ENCODE peak calls at places on chromosomes 6 and 20, in five cellular contexts. One of them, this sample, is unnamed.

GRCh38 chr6:131029661-131030297 is 33.3 kb downstream of the EPB41L2 start:
- DNase-seq in HEK293T: no peak
- DNase-seq in heart left ventricle: peak; percentile 52
- DNase-seq in IMR-90: peak; percentile 65
- DNase-seq in ELR: peak; percentile 64
- DNase-seq in this sample: no peak

GRCh38 chr6:71478834-71479541 is 190.4 kb downstream of the OGFRL1 start:
- DNase-seq in ELR: peak; percentile 97
- DNase-seq in heart left ventricle: no peak
- DNase-seq in IMR-90: peak; percentile 94
- DNase-seq in HEK293T: no peak
- DNase-seq in this sample: peak; percentile 85

GRCh38 chr20:33091693-33092092 is 12.2 kb downstream of the BPIFB4 start:
- DNase-seq in heart left ventricle: no peak
- DNase-seq in HEK293T: no peak
- DNase-seq in ELR: no peak
- DNase-seq in IMR-90: no peak
- DNase-seq in this sample: no peak

GRCh38 chr20:47951521-47951951 is 166.3 kb upstream of the SULF2 start:
- DNase-seq in HEK293T: no peak
- DNase-seq in heart left ventricle: no peak
- DNase-seq in ELR: peak; percentile 14
- DNase-seq in IMR-90: peak; percentile 17
- DNase-seq in this sample: peak; percentile 54

GRCh38 chr6:38594008-38594665 is 45.6 kb downstream of the BTBD9 start:
- DNase-seq in HEK293T: no peak
- DNase-seq in IMR-90: no peak
- DNase-seq in ELR: no peak
- DNase-seq in heart left ventricle: no peak
- DNase-seq in this sample: no peak

GRCh38 chr6:45650527-45651135 is 272.9 kb upstream of the SUPT3H start:
- DNase-seq in heart left ventricle: no peak
- DNase-seq in IMR-90: peak; percentile 94
- DNase-seq in ELR: peak; percentile 99
- DNase-seq in HEK293T: no peak
- DNase-seq in this sample: peak; percentile 87

GRCh38 chr20:7410150-7410549 is 530.1 kb downstream of the HAO1 start:
- DNase-seq in ELR: no peak
- DNase-seq in IMR-90: no peak
- DNase-seq in heart left ventricle: no peak
- DNase-seq in HEK293T: no peak
- DNase-seq in this sample: peak; percentile 86

GRCh38 chr6:105740946-105741605 is 338.2 kb upstream of the PREP start:
- DNase-seq in heart left ventricle: peak; percentile 35
- DNase-seq in HEK293T: no peak
- DNase-seq in ELR: no peak
- DNase-seq in IMR-90: peak; percentile 31
- DNase-seq in this sample: no peak

GRCh38 chr6:71262914-71263313 is 25.7 kb upstream of the OGFRL1 start:
- DNase-seq in heart left ventricle: no peak
- DNase-seq in ELR: no peak
- DNase-seq in HEK293T: no peak
- DNase-seq in IMR-90: no peak
- DNase-seq in this sample: no peak

GRCh38 chr6:170365581-170365980 is 59.0 kb downstream of the FAM120B start:
- DNase-seq in heart left ventricle: no peak
- DNase-seq in IMR-90: no peak
- DNase-seq in ELR: no peak
- DNase-seq in HEK293T: no peak
- DNase-seq in this sample: no peak

GRCh38 chr6:16555550-16555949 is 205.7 kb downstream of the ATXN1 start:
- DNase-seq in IMR-90: no peak
- DNase-seq in HEK293T: no peak
- DNase-seq in ELR: no peak
- DNase-seq in heart left ventricle: no peak
- DNase-seq in this sample: no peak

GRCh38 chr6:9131616-9132015 is 696.3 kb upstream of the SLC35B3 start:
- DNase-seq in ELR: no peak
- DNase-seq in HEK293T: peak; percentile 11
- DNase-seq in IMR-90: peak; percentile 6
- DNase-seq in heart left ventricle: no peak
- DNase-seq in this sample: no peak

GRCh38 chr6:1525364-1526038 is 84.2 kb upstream of the FOXC1 start:
- DNase-seq in ELR: no peak
- DNase-seq in IMR-90: peak; percentile 23
- DNase-seq in HEK293T: no peak
- DNase-seq in heart left ventricle: no peak
- DNase-seq in this sample: no peak

GRCh38 chr20:63695419-63696310 is 787 bp upstream of the TNFRSF6B start:
- DNase-seq in IMR-90: no peak
- DNase-seq in ELR: no peak
- DNase-seq in HEK293T: no peak
- DNase-seq in heart left ventricle: peak; percentile 90
- DNase-seq in this sample: no peak

GRCh38 chr6:37340639-37340943 is 13.2 kb upstream of the RNF8 start:
- DNase-seq in HEK293T: no peak
- DNase-seq in heart left ventricle: no peak
- DNase-seq in ELR: peak; percentile 38
- DNase-seq in IMR-90: peak; percentile 57
- DNase-seq in this sample: no peak

GRCh38 chr6:82506526-82506925 is 142.9 kb downstream of the TPBG start:
- DNase-seq in HEK293T: no peak
- DNase-seq in IMR-90: no peak
- DNase-seq in ELR: peak; percentile 26
- DNase-seq in heart left ventricle: no peak
- DNase-seq in this sample: peak; percentile 20

GRCh38 chr20:56542489-56543020 is 9.5 kb downstream of the FAM209B start:
- DNase-seq in IMR-90: peak; percentile 3
- DNase-seq in ELR: no peak
- DNase-seq in heart left ventricle: no peak
- DNase-seq in HEK293T: no peak
- DNase-seq in this sample: no peak

GRCh38 chr6:3784885-3785744 is 33.6 kb upstream of the PXDC1 start:
- DNase-seq in IMR-90: no peak
- DNase-seq in heart left ventricle: no peak
- DNase-seq in HEK293T: no peak
- DNase-seq in ELR: no peak
- DNase-seq in this sample: no peak

GRCh38 chr6:135703621-135704020 is 147.9 kb upstream of the PDE7B start:
- DNase-seq in HEK293T: no peak
- DNase-seq in heart left ventricle: no peak
- DNase-seq in ELR: no peak
- DNase-seq in IMR-90: no peak
- DNase-seq in this sample: no peak

GRCh38 chr20:31838646-31839292 is 6.6 kb downstream of the FOXS1 start:
- DNase-seq in IMR-90: no peak
- DNase-seq in HEK293T: no peak
- DNase-seq in heart left ventricle: no peak
- DNase-seq in ELR: peak; percentile 46
- DNase-seq in this sample: no peak

GRCh38 chr6:166281104-166281503 is 27.1 kb downstream of the PRR18 start:
- DNase-seq in heart left ventricle: no peak
- DNase-seq in HEK293T: no peak
- DNase-seq in ELR: no peak
- DNase-seq in IMR-90: no peak
- DNase-seq in this sample: no peak

GRCh38 chr20:54023406-54023805 is 47.0 kb downstream of the BCAS1 start:
- DNase-seq in HEK293T: no peak
- DNase-seq in heart left ventricle: no peak
- DNase-seq in ELR: no peak
- DNase-seq in IMR-90: no peak
- DNase-seq in this sample: no peak

GRCh38 chr6:37481793-37482192 is 17.9 kb downstream of the CCDC167 start:
- DNase-seq in ELR: no peak
- DNase-seq in HEK293T: no peak
- DNase-seq in IMR-90: no peak
- DNase-seq in heart left ventricle: peak; percentile 54
- DNase-seq in this sample: no peak

GRCh38 chr6:97405818-97406409 is 122.9 kb upstream of the MMS22L start:
- DNase-seq in IMR-90: no peak
- DNase-seq in ELR: no peak
- DNase-seq in HEK293T: no peak
- DNase-seq in heart left ventricle: no peak
- DNase-seq in this sample: no peak

GRCh38 chr20:62617711-62618483 is 24.4 kb upstream of the SLCO4A1 start:
- DNase-seq in ELR: peak; percentile 74
- DNase-seq in IMR-90: no peak
- DNase-seq in HEK293T: no peak
- DNase-seq in heart left ventricle: peak; percentile 78
- DNase-seq in this sample: no peak

GRCh38 chr6:31158863-31159855 is 770 bp downstream of the TCF19 start:
- DNase-seq in heart left ventricle: no peak
- DNase-seq in IMR-90: no peak
- DNase-seq in HEK293T: peak; percentile 41
- DNase-seq in ELR: peak; percentile 69
- DNase-seq in this sample: peak; percentile 49

GRCh38 chr20:39909447-39909846 is 779.6 kb downstream of the MAFB start:
- DNase-seq in heart left ventricle: peak; percentile 36
- DNase-seq in IMR-90: no peak
- DNase-seq in HEK293T: no peak
- DNase-seq in ELR: no peak
- DNase-seq in this sample: no peak

GRCh38 chr20:17315491-17316231 is 88.8 kb downstream of the PCSK2 start:
- DNase-seq in HEK293T: no peak
- DNase-seq in ELR: no peak
- DNase-seq in IMR-90: no peak
- DNase-seq in heart left ventricle: no peak
- DNase-seq in this sample: no peak

GRCh38 chr6:71527831-71528377 is 239.3 kb downstream of the OGFRL1 start:
- DNase-seq in heart left ventricle: no peak
- DNase-seq in HEK293T: no peak
- DNase-seq in ELR: no peak
- DNase-seq in IMR-90: peak; percentile 12
- DNase-seq in this sample: no peak

GRCh38 chr6:69339163-69339550 is 457.7 kb downstream of the LMBRD1 start:
- DNase-seq in HEK293T: no peak
- DNase-seq in ELR: no peak
- DNase-seq in heart left ventricle: no peak
- DNase-seq in IMR-90: no peak
- DNase-seq in this sample: no peak

GRCh38 chr6:35678021-35678654 is 10.6 kb downstream of the FKBP5 start:
- DNase-seq in heart left ventricle: no peak
- DNase-seq in IMR-90: peak; percentile 52
- DNase-seq in HEK293T: no peak
- DNase-seq in ELR: peak; percentile 50
- DNase-seq in this sample: no peak

GRCh38 chr6:56226946-56227879 is 20.2 kb downstream of the COL21A1 start:
- DNase-seq in HEK293T: no peak
- DNase-seq in ELR: peak; percentile 51
- DNase-seq in heart left ventricle: no peak
- DNase-seq in IMR-90: peak; percentile 46
- DNase-seq in this sample: no peak

GRCh38 chr6:22748681-22749080 is 179.3 kb downstream of the HDGFL1 start:
- DNase-seq in IMR-90: no peak
- DNase-seq in ELR: no peak
- DNase-seq in HEK293T: no peak
- DNase-seq in heart left ventricle: no peak
- DNase-seq in this sample: no peak

GRCh38 chr6:157019733-157020132 is 242.6 kb downstream of the ARID1B start:
- DNase-seq in heart left ventricle: no peak
- DNase-seq in HEK293T: no peak
- DNase-seq in IMR-90: peak; percentile 26
- DNase-seq in ELR: peak; percentile 33
- DNase-seq in this sample: no peak

GRCh38 chr6:56091159-56091869 is 156.1 kb downstream of the COL21A1 start:
- DNase-seq in IMR-90: peak; percentile 85
- DNase-seq in heart left ventricle: no peak
- DNase-seq in HEK293T: no peak
- DNase-seq in ELR: peak; percentile 74
- DNase-seq in this sample: peak; percentile 80

GRCh38 chr6:146347690-146348089 is 195.9 kb upstream of the RAB32 start:
- DNase-seq in ELR: no peak
- DNase-seq in IMR-90: no peak
- DNase-seq in heart left ventricle: no peak
- DNase-seq in HEK293T: no peak
- DNase-seq in this sample: no peak

GRCh38 chr20:34585019-34585418 is 26.5 kb downstream of the MAP1LC3A start:
- DNase-seq in heart left ventricle: no peak
- DNase-seq in ELR: no peak
- DNase-seq in IMR-90: no peak
- DNase-seq in HEK293T: no peak
- DNase-seq in this sample: no peak

GRCh38 chr20:63150911-63151531 is 64.9 kb downstream of the YTHDF1 start:
- DNase-seq in HEK293T: no peak
- DNase-seq in IMR-90: no peak
- DNase-seq in heart left ventricle: no peak
- DNase-seq in ELR: no peak
- DNase-seq in this sample: no peak

GRCh38 chr6:21423106-21423854 is 170.3 kb upstream of the SOX4 start:
- DNase-seq in heart left ventricle: no peak
- DNase-seq in HEK293T: no peak
- DNase-seq in ELR: no peak
- DNase-seq in IMR-90: no peak
- DNase-seq in this sample: no peak